ENCODE peak calls at places on chromosomes 3 and 15, in four cellular contexts. One of them, this sample, is unnamed.

GRCh38 chr15:25803036-25803435 is 60.1 kb downstream of the ATP10A start:
- DNase-seq in iPS DF 19.7: no peak
- DNase-seq in NCI-H524 treated with DMSO at 0.1 percent for 48 hours: no peak
- DNase-seq in HT1080: no peak
- DNase-seq in this sample: no peak

GRCh38 chr3:185071401-185071800 is 81.5 kb downstream of the C3orf70 start:
- DNase-seq in iPS DF 19.7: no peak
- DNase-seq in NCI-H524 treated with DMSO at 0.1 percent for 48 hours: no peak
- DNase-seq in HT1080: no peak
- DNase-seq in this sample: no peak

GRCh38 chr3:194555175-194556062 is 68.6 kb upstream of the ATP13A3 start:
- DNase-seq in iPS DF 19.7: no peak
- DNase-seq in NCI-H524 treated with DMSO at 0.1 percent for 48 hours: no peak
- DNase-seq in HT1080: no peak
- DNase-seq in this sample: no peak

GRCh38 chr3:196422976-196423781 is 9.0 kb downstream of the UBXN7 start:
- DNase-seq in iPS DF 19.7: no peak
- DNase-seq in NCI-H524 treated with DMSO at 0.1 percent for 48 hours: peak
- DNase-seq in HT1080: no peak
- DNase-seq in this sample: no peak

GRCh38 chr15:40928351-40928974 is 677 bp upstream of the DLL4 start:
- DNase-seq in iPS DF 19.7: no peak
- DNase-seq in NCI-H524 treated with DMSO at 0.1 percent for 48 hours: peak
- DNase-seq in HT1080: no peak
- DNase-seq in this sample: no peak

GRCh38 chr3:122828281-122828680 is 33.4 kb downstream of the SLC49A4 start:
- DNase-seq in iPS DF 19.7: no peak
- DNase-seq in NCI-H524 treated with DMSO at 0.1 percent for 48 hours: no peak
- DNase-seq in HT1080: no peak
- DNase-seq in this sample: no peak

GRCh38 chr3:192042116-192042515 is 581.2 kb downstream of the PYDC2 start:
- DNase-seq in iPS DF 19.7: no peak
- DNase-seq in NCI-H524 treated with DMSO at 0.1 percent for 48 hours: no peak
- DNase-seq in HT1080: no peak
- DNase-seq in this sample: no peak

GRCh38 chr15:69595009-69595825 is 142.6 kb downstream of the RPLP1 start:
- DNase-seq in iPS DF 19.7: no peak
- DNase-seq in NCI-H524 treated with DMSO at 0.1 percent for 48 hours: peak
- DNase-seq in HT1080: no peak
- DNase-seq in this sample: no peak

GRCh38 chr3:129619726-129620162 is 13.3 kb upstream of the PLXND1 start:
- DNase-seq in iPS DF 19.7: no peak
- DNase-seq in NCI-H524 treated with DMSO at 0.1 percent for 48 hours: no peak
- DNase-seq in HT1080: no peak
- DNase-seq in this sample: no peak

GRCh38 chr3:17481116-17481515 is 261.3 kb downstream of the TBC1D5 start:
- DNase-seq in iPS DF 19.7: no peak
- DNase-seq in NCI-H524 treated with DMSO at 0.1 percent for 48 hours: no peak
- DNase-seq in HT1080: no peak
- DNase-seq in this sample: no peak

GRCh38 chr3:129052675-129053074 is 7.9 kb upstream of the GP9 start:
- DNase-seq in iPS DF 19.7: no peak
- DNase-seq in NCI-H524 treated with DMSO at 0.1 percent for 48 hours: no peak
- DNase-seq in HT1080: no peak
- DNase-seq in this sample: no peak

GRCh38 chr15:31487811-31488436 is 161.3 kb downstream of the KLF13 start:
- DNase-seq in iPS DF 19.7: no peak
- DNase-seq in NCI-H524 treated with DMSO at 0.1 percent for 48 hours: peak
- DNase-seq in HT1080: no peak
- DNase-seq in this sample: peak

GRCh38 chr3:161035711-161036110 is 69.4 kb downstream of the B3GALNT1 start:
- DNase-seq in iPS DF 19.7: no peak
- DNase-seq in NCI-H524 treated with DMSO at 0.1 percent for 48 hours: no peak
- DNase-seq in HT1080: peak
- DNase-seq in this sample: no peak

GRCh38 chr3:195114786-195115597 is 156.0 kb downstream of the XXYLT1 start:
- DNase-seq in iPS DF 19.7: no peak
- DNase-seq in NCI-H524 treated with DMSO at 0.1 percent for 48 hours: peak
- DNase-seq in HT1080: no peak
- DNase-seq in this sample: no peak

GRCh38 chr3:32937331-32937730 is 14.1 kb upstream of the CCR4 start:
- DNase-seq in iPS DF 19.7: no peak
- DNase-seq in NCI-H524 treated with DMSO at 0.1 percent for 48 hours: peak
- DNase-seq in HT1080: peak
- DNase-seq in this sample: no peak

GRCh38 chr15:99450896-99451358 is 114.9 kb upstream of the MEF2A start:
- DNase-seq in iPS DF 19.7: no peak
- DNase-seq in NCI-H524 treated with DMSO at 0.1 percent for 48 hours: no peak
- DNase-seq in HT1080: peak
- DNase-seq in this sample: no peak

GRCh38 chr3:126498936-126499335 is 18.6 kb downstream of the UROC1 start:
- DNase-seq in iPS DF 19.7: no peak
- DNase-seq in NCI-H524 treated with DMSO at 0.1 percent for 48 hours: no peak
- DNase-seq in HT1080: no peak
- DNase-seq in this sample: no peak

GRCh38 chr3:129005526-129006303 is 4.6 kb downstream of the EFCC1 start:
- DNase-seq in iPS DF 19.7: no peak
- DNase-seq in NCI-H524 treated with DMSO at 0.1 percent for 48 hours: no peak
- DNase-seq in HT1080: peak
- DNase-seq in this sample: no peak

GRCh38 chr3:99648496-99648895 is 10.1 kb downstream of the COL8A1 start:
- DNase-seq in iPS DF 19.7: no peak
- DNase-seq in NCI-H524 treated with DMSO at 0.1 percent for 48 hours: no peak
- DNase-seq in HT1080: no peak
- DNase-seq in this sample: no peak

GRCh38 chr3:48466386-48467109 is 20.0 kb downstream of the ATRIP start:
- DNase-seq in iPS DF 19.7: no peak
- DNase-seq in NCI-H524 treated with DMSO at 0.1 percent for 48 hours: no peak
- DNase-seq in HT1080: no peak
- DNase-seq in this sample: no peak

GRCh38 chr3:112489674-112490479 is 9.4 kb downstream of the BTLA start:
- DNase-seq in iPS DF 19.7: no peak
- DNase-seq in NCI-H524 treated with DMSO at 0.1 percent for 48 hours: no peak
- DNase-seq in HT1080: no peak
- DNase-seq in this sample: no peak

GRCh38 chr3:50708620-50709019 is 33.9 kb downstream of the DOCK3 start:
- DNase-seq in iPS DF 19.7: no peak
- DNase-seq in NCI-H524 treated with DMSO at 0.1 percent for 48 hours: no peak
- DNase-seq in HT1080: no peak
- DNase-seq in this sample: peak

GRCh38 chr15:96181217-96181616 is 149.3 kb upstream of the NR2F2 start:
- DNase-seq in iPS DF 19.7: no peak
- DNase-seq in NCI-H524 treated with DMSO at 0.1 percent for 48 hours: no peak
- DNase-seq in HT1080: no peak
- DNase-seq in this sample: no peak

GRCh38 chr15:65101418-65101890 is 13.5 kb downstream of the UBAP1L start:
- DNase-seq in iPS DF 19.7: peak
- DNase-seq in NCI-H524 treated with DMSO at 0.1 percent for 48 hours: no peak
- DNase-seq in HT1080: peak
- DNase-seq in this sample: no peak

GRCh38 chr3:61985020-61985419 is 388.3 kb downstream of the FEZF2 start:
- DNase-seq in iPS DF 19.7: no peak
- DNase-seq in NCI-H524 treated with DMSO at 0.1 percent for 48 hours: no peak
- DNase-seq in HT1080: peak
- DNase-seq in this sample: no peak

GRCh38 chr15:98649996-98650870 is 1.9 kb downstream of the IGF1R start:
- DNase-seq in iPS DF 19.7: no peak
- DNase-seq in NCI-H524 treated with DMSO at 0.1 percent for 48 hours: peak
- DNase-seq in HT1080: no peak
- DNase-seq in this sample: peak

This sample was measured in mesothelial cell of epicardium.